ENCODE peak calls at places on chromosome 14, in eight cellular contexts. One of them, this sample, is unnamed.
A peak's percentile ranks its signal among the peaks of the same experiment; 100 is the strongest.

GRCh38 chr14:51304956-51305355 is 64.9 kb downstream of the TMX1 start:
- DNase-seq in iPS DF 19.7: no peak
- DNase-seq in Caki2: peak; percentile 60
- DNase-seq in DMS79 treated with DMSO at 0.1 percent for 48 hours: peak; percentile 28
- DNase-seq in GM20000: no peak
- DNase-seq in HFFc6: peak; percentile 97
- DNase-seq in EL: peak; percentile 96
- DNase-seq in mucosa of gallbladder: no peak
- DNase-seq in this sample: peak; percentile 91

GRCh38 chr14:67851785-67852410 is 32.3 kb downstream of the RAD51B start:
- DNase-seq in Caki2: no peak
- DNase-seq in iPS DF 19.7: no peak
- DNase-seq in mucosa of gallbladder: no peak
- DNase-seq in EL: no peak
- DNase-seq in HFFc6: no peak
- DNase-seq in GM20000: no peak
- DNase-seq in DMS79 treated with DMSO at 0.1 percent for 48 hours: no peak
- DNase-seq in this sample: no peak

GRCh38 chr14:106790189-106791036 is 1264.0 kb downstream of the TMEM121 start:
- DNase-seq in Caki2: peak; percentile 15
- DNase-seq in iPS DF 19.7: no peak
- DNase-seq in DMS79 treated with DMSO at 0.1 percent for 48 hours: no peak
- DNase-seq in HFFc6: no peak
- DNase-seq in mucosa of gallbladder: peak; percentile 64
- DNase-seq in GM20000: peak; percentile 71
- DNase-seq in EL: peak; percentile 1
- DNase-seq in this sample: no peak

GRCh38 chr14:22836301-22837058 is at the start of gene MMP14:
- DNase-seq in iPS DF 19.7: no peak
- DNase-seq in DMS79 treated with DMSO at 0.1 percent for 48 hours: peak; percentile 28
- DNase-seq in GM20000: no peak
- DNase-seq in EL: peak; percentile 92
- DNase-seq in Caki2: no peak
- DNase-seq in HFFc6: peak; percentile 79
- DNase-seq in mucosa of gallbladder: peak; percentile 68
- DNase-seq in this sample: peak; percentile 94

GRCh38 chr14:69571449-69571878 is 3.2 kb downstream of the CCDC177 start:
- DNase-seq in DMS79 treated with DMSO at 0.1 percent for 48 hours: no peak
- DNase-seq in mucosa of gallbladder: no peak
- DNase-seq in Caki2: no peak
- DNase-seq in iPS DF 19.7: no peak
- DNase-seq in EL: no peak
- DNase-seq in GM20000: no peak
- DNase-seq in HFFc6: no peak
- DNase-seq in this sample: no peak

GRCh38 chr14:100615736-100616695 is 28.8 kb upstream of the BEGAIN start:
- DNase-seq in mucosa of gallbladder: no peak
- DNase-seq in iPS DF 19.7: no peak
- DNase-seq in DMS79 treated with DMSO at 0.1 percent for 48 hours: no peak
- DNase-seq in HFFc6: no peak
- DNase-seq in GM20000: no peak
- DNase-seq in EL: no peak
- DNase-seq in Caki2: no peak
- DNase-seq in this sample: no peak

GRCh38 chr14:59189281-59189821 is 884 bp downstream of the DAAM1 start:
- DNase-seq in EL: peak; percentile 32
- DNase-seq in DMS79 treated with DMSO at 0.1 percent for 48 hours: peak; percentile 60
- DNase-seq in GM20000: peak; percentile 30
- DNase-seq in mucosa of gallbladder: no peak
- DNase-seq in Caki2: peak; percentile 21
- DNase-seq in iPS DF 19.7: no peak
- DNase-seq in HFFc6: peak; percentile 9
- DNase-seq in this sample: peak; percentile 17

GRCh38 chr14:24938593-24938992 is 111.4 kb downstream of the STXBP6 start:
- DNase-seq in iPS DF 19.7: no peak
- DNase-seq in mucosa of gallbladder: no peak
- DNase-seq in HFFc6: peak; percentile 33
- DNase-seq in Caki2: no peak
- DNase-seq in DMS79 treated with DMSO at 0.1 percent for 48 hours: peak; percentile 100
- DNase-seq in GM20000: no peak
- DNase-seq in EL: peak; percentile 41
- DNase-seq in this sample: no peak

GRCh38 chr14:64734990-64735389 is 30.8 kb downstream of the PLEKHG3 start:
- DNase-seq in mucosa of gallbladder: no peak
- DNase-seq in Caki2: no peak
- DNase-seq in HFFc6: no peak
- DNase-seq in EL: no peak
- DNase-seq in iPS DF 19.7: no peak
- DNase-seq in GM20000: no peak
- DNase-seq in DMS79 treated with DMSO at 0.1 percent for 48 hours: peak; percentile 99
- DNase-seq in this sample: no peak

GRCh38 chr14:50666772-50667490 is 1.2 kb downstream of the SAV1 start:
- DNase-seq in Caki2: peak; percentile 37
- DNase-seq in HFFc6: peak; percentile 37
- DNase-seq in mucosa of gallbladder: peak; percentile 25
- DNase-seq in GM20000: no peak
- DNase-seq in DMS79 treated with DMSO at 0.1 percent for 48 hours: peak; percentile 40
- DNase-seq in iPS DF 19.7: peak; percentile 40
- DNase-seq in EL: peak; percentile 74
- DNase-seq in this sample: peak; percentile 20

GRCh38 chr14:100717371-100717770 is 9.3 kb upstream of the DLK1 start:
- DNase-seq in GM20000: no peak
- DNase-seq in Caki2: no peak
- DNase-seq in HFFc6: no peak
- DNase-seq in DMS79 treated with DMSO at 0.1 percent for 48 hours: no peak
- DNase-seq in mucosa of gallbladder: no peak
- DNase-seq in EL: no peak
- DNase-seq in iPS DF 19.7: no peak
- DNase-seq in this sample: no peak

GRCh38 chr14:66359500-66359899 is 126.7 kb upstream of the CCDC196 start:
- DNase-seq in mucosa of gallbladder: no peak
- DNase-seq in Caki2: peak; percentile 11
- DNase-seq in HFFc6: peak; percentile 22
- DNase-seq in EL: peak; percentile 61
- DNase-seq in DMS79 treated with DMSO at 0.1 percent for 48 hours: peak; percentile 93
- DNase-seq in iPS DF 19.7: no peak
- DNase-seq in GM20000: peak; percentile 37
- DNase-seq in this sample: peak; percentile 50

GRCh38 chr14:104583424-104584114 is 4.0 kb downstream of the C14orf180 start:
- DNase-seq in iPS DF 19.7: no peak
- DNase-seq in HFFc6: no peak
- DNase-seq in Caki2: no peak
- DNase-seq in EL: no peak
- DNase-seq in mucosa of gallbladder: no peak
- DNase-seq in DMS79 treated with DMSO at 0.1 percent for 48 hours: no peak
- DNase-seq in GM20000: no peak
- DNase-seq in this sample: no peak

GRCh38 chr14:96852823-96853422 is 55.7 kb downstream of the VRK1 start:
- DNase-seq in mucosa of gallbladder: no peak
- DNase-seq in Caki2: peak; percentile 1
- DNase-seq in HFFc6: peak; percentile 52
- DNase-seq in iPS DF 19.7: no peak
- DNase-seq in GM20000: peak; percentile 9
- DNase-seq in DMS79 treated with DMSO at 0.1 percent for 48 hours: peak; percentile 34
- DNase-seq in EL: peak; percentile 45
- DNase-seq in this sample: peak; percentile 39

GRCh38 chr14:28321475-28322244 is 444.9 kb upstream of the FOXG1 start:
- DNase-seq in mucosa of gallbladder: no peak
- DNase-seq in GM20000: no peak
- DNase-seq in HFFc6: no peak
- DNase-seq in iPS DF 19.7: no peak
- DNase-seq in DMS79 treated with DMSO at 0.1 percent for 48 hours: no peak
- DNase-seq in EL: no peak
- DNase-seq in Caki2: no peak
- DNase-seq in this sample: no peak

GRCh38 chr14:20438664-20439063 is 2.7 kb upstream of the KLHL33 start:
- DNase-seq in GM20000: peak; percentile 49
- DNase-seq in mucosa of gallbladder: no peak
- DNase-seq in iPS DF 19.7: no peak
- DNase-seq in HFFc6: no peak
- DNase-seq in DMS79 treated with DMSO at 0.1 percent for 48 hours: no peak
- DNase-seq in EL: no peak
- DNase-seq in Caki2: no peak
- DNase-seq in this sample: no peak

GRCh38 chr14:92556255-92556741 is 42.7 kb downstream of the RIN3 start:
- DNase-seq in HFFc6: no peak
- DNase-seq in EL: no peak
- DNase-seq in GM20000: no peak
- DNase-seq in mucosa of gallbladder: no peak
- DNase-seq in iPS DF 19.7: no peak
- DNase-seq in DMS79 treated with DMSO at 0.1 percent for 48 hours: no peak
- DNase-seq in Caki2: no peak
- DNase-seq in this sample: no peak

GRCh38 chr14:56821807-56822615 is 11.7 kb upstream of the OTX2 start:
- DNase-seq in iPS DF 19.7: no peak
- DNase-seq in Caki2: peak; percentile 89
- DNase-seq in GM20000: no peak
- DNase-seq in mucosa of gallbladder: no peak
- DNase-seq in HFFc6: no peak
- DNase-seq in EL: no peak
- DNase-seq in DMS79 treated with DMSO at 0.1 percent for 48 hours: no peak
- DNase-seq in this sample: no peak

GRCh38 chr14:53304726-53305381 is 151.7 kb upstream of the DDHD1 start:
- DNase-seq in Caki2: no peak
- DNase-seq in GM20000: no peak
- DNase-seq in DMS79 treated with DMSO at 0.1 percent for 48 hours: no peak
- DNase-seq in iPS DF 19.7: no peak
- DNase-seq in EL: no peak
- DNase-seq in mucosa of gallbladder: no peak
- DNase-seq in HFFc6: no peak
- DNase-seq in this sample: no peak